ENCODE peak calls at places on chromosome 16, in ten cellular contexts. Z, Y, P, W, H, O, J, E, L and D are unnamed samples.

GRCh38 chr16:24538756-24539294 is 541 bp upstream of the RBBP6 start:
- DNase-seq in O (no peak), E (no peak), J (no peak), W (peak; percentile 60), P (no peak), L (no peak), Z (no peak), Y (no peak), H (no peak), D (no peak)

GRCh38 chr16:47925811-47926460 is 229.9 kb downstream of the ABCC12 start:
- DNase-seq in J (no peak), Z (no peak), W (no peak), P (no peak), O (no peak), E (no peak), Y (no peak), L (no peak), H (no peak), D (no peak)

GRCh38 chr16:76583466-76583865 is 306.3 kb downstream of the CNTNAP4 start:
- DNase-seq in Z (no peak), L (no peak), H (no peak), O (peak; percentile 12), J (no peak), Y (no peak), P (no peak), E (peak; percentile 56), W (no peak), D (no peak)

GRCh38 chr16:66776457-66776856 is 24.9 kb downstream of the TERB1 start:
- DNase-seq in H (no peak), E (no peak), O (no peak), W (no peak), Y (no peak), L (no peak), P (no peak), J (no peak), Z (no peak), D (no peak)

GRCh38 chr16:78744099-78744498 is 644.6 kb downstream of the WWOX start:
- DNase-seq in W (no peak), J (no peak), E (no peak), O (no peak), L (no peak), Y (no peak), H (no peak), Z (no peak), P (no peak), D (no peak)

GRCh38 chr16:20744922-20745440 is 3.4 kb upstream of the THUMPD1 start:
- DNase-seq in O (no peak), J (no peak), L (peak; percentile 49), Y (no peak), Z (no peak), P (no peak), E (no peak), W (no peak), H (no peak), D (no peak)

GRCh38 chr16:51237207-51237606 is 86.1 kb upstream of the SALL1 start:
- DNase-seq in J (no peak), E (no peak), H (no peak), L (no peak), P (no peak), Z (no peak), Y (no peak), O (no peak), W (no peak), D (no peak)

GRCh38 chr16:6856578-6856977 is 476.1 kb upstream of the RBFOX1 start:
- DNase-seq in Y (no peak), W (no peak), O (no peak), H (no peak), Z (no peak), L (no peak), E (no peak), P (no peak), J (no peak), D (no peak)

GRCh38 chr16:81787659-81788058 is 8.6 kb downstream of the PLCG2 start:
- DNase-seq in E (no peak), Y (no peak), H (no peak), J (no peak), P (no peak), Z (no peak), L (no peak), O (no peak), W (no peak), D (no peak)

GRCh38 chr16:81786321-81786720 is 7.2 kb downstream of the PLCG2 start:
- DNase-seq in Y (no peak), J (no peak), W (no peak), P (no peak), L (no peak), E (no peak), Z (no peak), O (no peak), H (peak; percentile 22), D (no peak)

GRCh38 chr16:81785138-81785924 is 6.2 kb downstream of the PLCG2 start:
- DNase-seq in H (no peak), P (no peak), Z (no peak), L (no peak), O (no peak), W (no peak), E (no peak), J (no peak), Y (no peak), D (no peak)

GRCh38 chr16:81786868-81787267 is 7.8 kb downstream of the PLCG2 start:
- DNase-seq in Y (no peak), J (no peak), H (no peak), Z (no peak), W (no peak), P (no peak), O (no peak), E (no peak), L (no peak), D (no peak)

GRCh38 chr16:81784042-81784785 is 5.1 kb downstream of the PLCG2 start:
- DNase-seq in E (no peak), H (no peak), O (no peak), Y (peak; percentile 77), L (no peak), P (no peak), W (no peak), J (peak; percentile 46), Z (no peak), D (no peak)
- H3K4me3 ChIP-seq in E (no peak overlapping the region), H (no peak overlapping the region), O (no peak overlapping the region), Y (no peak overlapping the region), L (no peak overlapping the region), P (no peak overlapping the region), W (no peak overlapping the region), J (no peak overlapping the region), Z (no peak overlapping the region), D (no peak overlapping the region)

GRCh38 chr16:57093845-57094564 is 1.6 kb downstream of the CPNE2 start:
- DNase-seq in W (no peak), H (no peak), P (no peak), O (no peak), L (no peak), E (no peak), Y (peak; percentile 65), Z (no peak), J (no peak), D (no peak)

GRCh38 chr16:57092786-57093301 is 461 bp downstream of the CPNE2 start:
- DNase-seq in L (peak; percentile 46), H (peak; percentile 69), E (peak; percentile 71), O (peak; percentile 34), J (peak; percentile 68), Y (peak; percentile 78), W (peak; percentile 62), Z (no peak), P (peak; percentile 75), D (peak; percentile 30)

GRCh38 chr16:57089406-57089805 is 3.0 kb upstream of the CPNE2 start:
- DNase-seq in W (no peak), Y (no peak), L (no peak), J (no peak), P (no peak), E (no peak), H (no peak), O (no peak), Z (no peak), D (no peak)

GRCh38 chr16:57091990-57092785 is at the start of gene CPNE2:
- DNase-seq in P (peak; percentile 84), Z (no peak), J (peak; percentile 83), Y (peak; percentile 82), L (peak; percentile 75), O (peak; percentile 54), E (peak; percentile 80), W (peak; percentile 71), H (peak; percentile 55), D (no peak)

DNA sequence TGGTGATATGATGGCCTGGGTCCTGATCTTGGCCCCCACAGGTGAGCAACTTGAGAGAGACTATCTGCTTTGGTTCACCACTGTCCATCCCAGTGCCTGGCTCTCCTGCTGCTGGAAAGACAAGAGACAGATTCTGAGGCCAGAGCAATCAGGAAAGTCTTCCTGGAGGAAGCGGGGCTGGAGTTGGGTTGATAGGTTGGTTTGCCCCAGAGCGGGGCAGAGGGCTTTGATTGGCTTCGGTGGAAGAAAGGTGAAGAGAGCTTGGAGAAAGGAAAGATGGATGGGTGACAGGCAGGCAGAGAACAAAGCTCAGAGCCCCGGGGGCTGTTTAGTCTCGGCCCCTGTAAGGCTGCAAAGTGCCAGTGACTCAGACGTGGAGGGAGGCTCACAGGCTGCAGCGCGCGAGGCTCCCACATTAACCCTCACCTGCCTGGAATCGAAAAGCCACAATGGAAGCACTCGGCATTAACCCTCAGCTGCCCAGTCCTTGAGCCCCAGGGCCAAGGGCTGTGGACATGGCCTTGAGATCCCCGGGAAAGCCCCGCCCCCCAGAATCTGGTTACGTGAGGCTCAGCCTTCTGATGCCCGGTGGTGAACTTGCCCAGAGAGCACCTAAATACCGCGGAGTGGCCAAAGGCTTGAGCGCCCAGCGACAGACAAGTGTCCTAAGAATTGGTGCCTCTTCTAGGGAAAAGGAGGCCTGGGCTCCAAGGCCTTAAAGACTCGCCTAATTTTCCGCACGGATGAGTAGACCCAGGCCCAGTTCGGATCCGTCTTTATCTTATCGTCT is 988 bp upstream of the CPNE2 start:
- DNase-seq in J (peak; percentile 38), L (peak; percentile 72), E (peak; percentile 54), P (no peak), H (peak; percentile 77), Y (peak; percentile 62), W (peak; percentile 67), Z (no peak), O (no peak), D (no peak)
- H3K27ac ChIP-seq in J (peak overlapping the region; percentile 74), L (peak overlapping the region; percentile 92), E (peak overlapping the region; percentile 96), P (peak overlapping the region; percentile 87), H (no peak overlapping the region), Y (peak overlapping the region; percentile 65), W (peak overlapping the region; percentile 98), Z (no peak overlapping the region), O (peak overlapping the region; percentile 75), D (peak overlapping the region; percentile 43)

GRCh38 chr16:10548404-10548803 is 32.0 kb downstream of the EMP2 start:
- DNase-seq in H (no peak), L (no peak), W (no peak), E (no peak), J (no peak), Z (no peak), Y (no peak), O (no peak), P (no peak), D (no peak)

GRCh38 chr16:10552998-10553491 is 27.4 kb downstream of the EMP2 start:
- DNase-seq in L (peak; percentile 55), W (peak; percentile 60), H (peak; percentile 78), P (peak; percentile 70), E (peak; percentile 46), Y (no peak), Z (no peak), O (no peak), J (peak; percentile 30), D (peak; percentile 9)

GRCh38 chr16:10551881-10552280 is 28.5 kb downstream of the EMP2 start:
- DNase-seq in J (no peak), Y (no peak), H (no peak), L (no peak), O (no peak), W (no peak), P (no peak), E (no peak), Z (no peak), D (no peak)

GRCh38 chr16:10554569-10554968 is 25.8 kb downstream of the EMP2 start:
- DNase-seq in P (no peak), J (no peak), Z (no peak), L (no peak), H (no peak), Y (no peak), E (no peak), W (no peak), O (no peak), D (no peak)

DNA sequence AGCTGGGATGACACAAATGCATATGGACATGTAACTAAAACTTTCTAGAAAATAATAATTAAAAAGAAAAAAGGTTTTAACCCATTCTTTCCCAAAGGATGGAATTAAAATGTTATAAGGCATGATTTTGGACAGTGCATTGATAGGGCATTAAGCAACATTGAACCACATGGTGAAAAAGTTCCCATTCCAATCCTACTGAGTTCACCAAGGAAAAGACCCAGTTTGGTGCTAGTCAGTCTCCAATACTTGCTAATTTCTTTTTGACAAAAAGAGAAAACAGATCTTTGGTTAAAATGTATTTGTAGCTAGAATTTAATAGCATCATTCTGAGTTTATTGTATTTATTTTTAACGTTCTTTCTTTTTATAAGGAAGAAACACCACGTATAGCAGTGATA is 28.1 kb downstream of the EMP2 start:
- DNase-seq in E (no peak), H (no peak), Z (no peak), O (no peak), W (no peak), P (no peak), L (no peak), Y (no peak), J (no peak), D (no peak)
- H3K4me3 ChIP-seq in E (no peak overlapping the region), H (no peak overlapping the region), Z (no peak overlapping the region), O (no peak overlapping the region), W (no peak overlapping the region), P (no peak overlapping the region), L (no peak overlapping the region), Y (no peak overlapping the region), J (no peak overlapping the region), D (no peak overlapping the region)

GRCh38 chr16:29898786-29899515 is 399 bp downstream of the SEZ6L2 start:
- DNase-seq in P (no peak), Y (no peak), W (peak; percentile 58), L (no peak), O (no peak), E (no peak), Z (no peak), J (no peak), H (peak; percentile 86), D (no peak)

GRCh38 chr16:29900888-29901606 is 759 bp downstream of the ASPHD1 start:
- DNase-seq in W (no peak), L (no peak), O (no peak), Z (no peak), P (no peak), J (no peak), E (no peak), Y (no peak), H (peak; percentile 41), D (no peak)

GRCh38 chr16:29901607-29901945 is 1.3 kb downstream of the ASPHD1 start:
- DNase-seq in Y (no peak), O (no peak), E (no peak), P (no peak), W (no peak), L (no peak), Z (no peak), H (no peak), J (no peak), D (no peak)

GRCh38 chr16:29899516-29900101 is at the start of gene SEZ6L2:
- DNase-seq in J (peak; percentile 34), W (peak; percentile 89), P (no peak), E (peak; percentile 92), H (peak; percentile 98), L (peak; percentile 84), O (peak; percentile 82), Y (peak; percentile 83), Z (peak; percentile 65), D (no peak)

DNA sequence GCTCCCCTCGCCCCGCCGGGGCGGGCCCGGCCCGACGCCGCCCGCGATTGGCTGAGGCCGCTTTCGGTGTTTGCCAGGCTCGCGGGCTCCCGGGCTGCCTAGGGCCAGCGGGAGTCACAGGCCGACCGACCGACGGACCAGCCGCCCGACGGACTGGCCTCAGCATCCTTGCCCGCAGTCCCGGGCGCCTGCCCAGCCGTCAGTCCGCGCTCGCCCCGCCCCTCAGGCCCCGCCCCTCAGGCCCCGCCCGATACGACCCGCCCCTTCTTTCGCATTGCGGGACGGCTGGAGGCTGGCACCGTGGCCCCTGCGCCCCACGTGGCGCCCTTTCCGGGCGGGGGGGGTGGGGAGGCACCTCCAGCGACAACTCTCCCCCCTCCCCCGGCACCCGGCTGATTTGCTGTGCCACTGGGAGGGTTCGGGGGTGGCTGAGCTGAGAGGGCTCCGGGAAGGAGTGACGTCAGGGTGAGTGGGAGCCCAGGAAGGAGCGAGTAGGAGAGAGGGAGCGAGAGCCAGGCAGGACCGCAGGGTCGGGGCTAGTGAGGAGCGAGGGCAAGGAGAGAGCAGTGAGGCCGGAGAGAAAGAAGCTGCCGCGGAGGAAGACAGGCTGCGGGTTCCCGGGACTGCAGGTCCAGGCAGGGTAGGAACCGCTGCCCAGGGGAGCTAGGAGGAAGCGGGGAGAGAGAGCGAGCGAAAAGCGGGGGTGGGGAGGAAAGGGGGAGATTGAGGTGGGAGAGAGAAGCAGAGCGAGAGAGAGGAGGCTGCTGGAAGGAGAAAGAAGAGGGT is at the start of gene ASPHD1:
- DNase-seq in W (peak; percentile 87), Z (peak; percentile 42), J (peak; percentile 71), P (peak; percentile 85), E (peak; percentile 97), Y (peak; percentile 89), L (peak; percentile 83), O (peak; percentile 42), H (peak; percentile 85), D (peak; percentile 71)
- H3K27ac ChIP-seq in W (peak within 1 kb of the TSS; percentile 88), Z (peak within 1 kb of the TSS; percentile 73), J (no peak within 1 kb of the TSS), P (no peak within 1 kb of the TSS), E (peak within 1 kb of the TSS; percentile 94), Y (no peak within 1 kb of the TSS), L (no peak within 1 kb of the TSS), O (peak within 1 kb of the TSS; percentile 77), H (peak within 1 kb of the TSS; percentile 90), D (no peak within 1 kb of the TSS)